ENCODE peak calls at places on chromosomes 1 and 21, in ten cellular contexts. B is HFFc6; W is right cardiac atrium; J is activated CD4-positive, alpha-beta T cell treated with anti-CD3 and anti-CD28 coated beads, Interleukin-2, amount 10 ng/mL, durations not matched to agents 24 days and 14 days; T is mucosa of gallbladder; Q is AG04450; P is Calu3; G is OCI-LY7; O is upper lobe of right lung; K is stimulated activated CD8-positive, alpha-beta memory T cell treated with anti-CD3 and anti-CD28 coated beads, Interleukin-2, amount 100 ng/mL, for 1 hour. H is an unnamed sample.

GRCh38 chr1:240739754-240740153 is 127.8 kb upstream of the GREM2 start:
- DNase-seq in B (peak), W (no peak), J (no peak), T (no peak), Q (no peak), P (no peak), G (no peak), O (no peak), K (no peak), H (no peak)

GRCh38 chr1:168099314-168099920 is 37.3 kb downstream of the GPR161 start:
- DNase-seq in B (no peak), W (no peak), J (no peak), T (no peak), Q (no peak), P (no peak), G (no peak), O (no peak), K (no peak), H (no peak)

GRCh38 chr1:186482661-186483255 is 21.8 kb upstream of the PDC start:
- DNase-seq in B (peak), W (peak), J (peak), T (peak), Q (peak), P (peak), G (peak), O (no peak), K (no peak), H (peak)

GRCh38 chr1:18913065-18913502 is 10.7 kb upstream of the ALDH4A1 start:
- DNase-seq in B (peak), W (peak), J (peak), T (peak), Q (peak), P (peak), G (peak), O (peak), K (peak), H (peak)

GRCh38 chr1:187999973-188000372 is 1171.2 kb downstream of the PLA2G4A start:
- DNase-seq in B (no peak), W (no peak), J (no peak), T (no peak), Q (no peak), P (no peak), G (no peak), O (no peak), K (no peak), H (peak)

GRCh38 chr1:244112646-244113045 is 61.6 kb downstream of the ZBTB18 start:
- DNase-seq in B (peak), W (no peak), J (no peak), T (no peak), Q (peak), P (no peak), G (no peak), O (no peak), K (no peak), H (peak)

GRCh38 chr1:40634901-40635655 is 30.4 kb downstream of the RIMS3 start:
- DNase-seq in B (no peak), W (no peak), J (no peak), T (no peak), Q (no peak), P (no peak), G (no peak), O (no peak), K (no peak), H (no peak)

GRCh38 chr1:212858461-212859265 is 588 bp downstream of the FLVCR1 start:
- DNase-seq in B (peak), W (peak), J (no peak), T (peak), Q (no peak), P (peak), G (peak), O (peak), K (no peak), H (peak)

GRCh38 chr1:198246331-198246730 is 89.5 kb downstream of the NEK7 start:
- DNase-seq in B (no peak), W (no peak), J (no peak), T (no peak), Q (no peak), P (no peak), G (no peak), O (no peak), K (no peak), H (no peak)

GRCh38 chr21:26199471-26199870 is 28.9 kb upstream of the APP start:
- DNase-seq in B (peak), W (no peak), J (no peak), T (no peak), Q (peak), P (no peak), G (no peak), O (no peak), K (no peak), H (no peak)

GRCh38 chr1:86183711-86184252 is 27.2 kb upstream of the COL24A1 start:
- DNase-seq in B (no peak), W (no peak), J (no peak), T (no peak), Q (no peak), P (no peak), G (no peak), O (no peak), K (no peak), H (no peak)

GRCh38 chr1:3503525-3503886 is 49.0 kb downstream of the ARHGEF16 start:
- DNase-seq in B (no peak), W (no peak), J (no peak), T (no peak), Q (no peak), P (no peak), G (no peak), O (no peak), K (no peak), H (no peak)

GRCh38 chr1:55050283-55050682 is 10.9 kb downstream of the PCSK9 start:
- DNase-seq in B (peak), W (no peak), J (no peak), T (no peak), Q (no peak), P (no peak), G (no peak), O (no peak), K (no peak), H (no peak)

GRCh38 chr1:32619701-32620485 is 30.5 kb downstream of the ZBTB8OS start:
- DNase-seq in B (peak), W (no peak), J (no peak), T (no peak), Q (no peak), P (no peak), G (peak), O (no peak), K (no peak), H (peak)

GRCh38 chr1:41417335-41417682 is 56.1 kb downstream of the FOXO6 start:
- DNase-seq in B (no peak), W (no peak), J (no peak), T (no peak), Q (no peak), P (no peak), G (no peak), O (no peak), K (no peak), H (no peak)

GRCh38 chr21:33968082-33968997 is 52.7 kb upstream of the ATP5PO start:
- DNase-seq in B (peak), W (peak), J (no peak), T (peak), Q (no peak), P (peak), G (peak), O (no peak), K (no peak), H (peak)

GRCh38 chr1:197268012-197268411 is at the start of gene CRB1:
- DNase-seq in B (no peak), W (no peak), J (no peak), T (no peak), Q (no peak), P (no peak), G (peak), O (no peak), K (no peak), H (no peak)

GRCh38 chr1:30782361-30783243 is 25.0 kb upstream of the LAPTM5 start:
- DNase-seq in B (peak), W (peak), J (peak), T (peak), Q (no peak), P (peak), G (peak), O (peak), K (peak), H (peak)

GRCh38 chr1:90502696-90503095 is 214.4 kb downstream of the BARHL2 start:
- DNase-seq in B (no peak), W (no peak), J (no peak), T (peak), Q (no peak), P (no peak), G (no peak), O (no peak), K (no peak), H (no peak)

GRCh38 chr1:58620259-58620658 is 43.2 kb upstream of the TACSTD2 start:
- DNase-seq in B (no peak), W (no peak), J (no peak), T (no peak), Q (no peak), P (peak), G (no peak), O (peak), K (no peak), H (peak)

GRCh38 chr1:55420866-55421265 is 205.7 kb upstream of the USP24 start:
- DNase-seq in B (no peak), W (no peak), J (no peak), T (no peak), Q (no peak), P (no peak), G (no peak), O (no peak), K (no peak), H (no peak)

GRCh38 chr1:89780721-89781120 is 40.1 kb upstream of the LRRC8D start:
- DNase-seq in B (peak), W (no peak), J (peak), T (no peak), Q (no peak), P (peak), G (peak), O (no peak), K (no peak), H (peak)

GRCh38 chr1:94160811-94161210 is 39.9 kb upstream of the ABCA4 start:
- DNase-seq in B (peak), W (no peak), J (no peak), T (no peak), Q (peak), P (no peak), G (no peak), O (no peak), K (no peak), H (peak)

GRCh38 chr1:91751281-91751680 is 134.7 kb downstream of the TGFBR3 start:
- DNase-seq in B (no peak), W (no peak), J (no peak), T (no peak), Q (no peak), P (no peak), G (no peak), O (no peak), K (no peak), H (no peak)

H was measured in PC-3.